ENCODE peak calls at places on chromosomes 1 and 21, in seven cellular contexts. One of them, this sample, is unnamed.

GRCh38 chr1:177891809-177892208 is 78.0 kb downstream of the SEC16B start:
- DNase-seq in T47D: no peak
- DNase-seq in fibroblast of pulmonary artery: no peak
- DNase-seq in omental fat pad: no peak
- DNase-seq in heart left ventricle: no peak
- DNase-seq in CD4-positive, alpha-beta memory T cell: no peak
- DNase-seq in left ventricle myocardium inferior: no peak
- DNase-seq in this sample: no peak

GRCh38 chr1:54499097-54500029 is 48.7 kb upstream of the ACOT11 start:
- DNase-seq in heart left ventricle: no peak
- DNase-seq in fibroblast of pulmonary artery: peak
- DNase-seq in omental fat pad: no peak
- DNase-seq in left ventricle myocardium inferior: no peak
- DNase-seq in CD4-positive, alpha-beta memory T cell: peak
- DNase-seq in T47D: peak
- DNase-seq in this sample: peak

GRCh38 chr1:235011064-235011598 is 117.5 kb downstream of the TOMM20 start:
- DNase-seq in left ventricle myocardium inferior: no peak
- DNase-seq in fibroblast of pulmonary artery: no peak
- DNase-seq in heart left ventricle: no peak
- DNase-seq in T47D: no peak
- DNase-seq in CD4-positive, alpha-beta memory T cell: peak
- DNase-seq in omental fat pad: no peak
- DNase-seq in this sample: no peak

GRCh38 chr1:65049941-65050713 is 83.8 kb upstream of the JAK1 start:
- DNase-seq in left ventricle myocardium inferior: no peak
- DNase-seq in CD4-positive, alpha-beta memory T cell: peak
- DNase-seq in fibroblast of pulmonary artery: no peak
- DNase-seq in heart left ventricle: no peak
- DNase-seq in T47D: no peak
- DNase-seq in omental fat pad: no peak
- DNase-seq in this sample: no peak

GRCh38 chr1:228804640-228805413 is 69.5 kb downstream of the RHOU start:
- DNase-seq in heart left ventricle: no peak
- DNase-seq in left ventricle myocardium inferior: no peak
- DNase-seq in CD4-positive, alpha-beta memory T cell: peak
- DNase-seq in fibroblast of pulmonary artery: peak
- DNase-seq in T47D: no peak
- DNase-seq in omental fat pad: no peak
- DNase-seq in this sample: no peak

GRCh38 chr1:110875216-110875731 is 2.3 kb downstream of the CD53 start:
- DNase-seq in CD4-positive, alpha-beta memory T cell: peak
- DNase-seq in T47D: no peak
- DNase-seq in fibroblast of pulmonary artery: no peak
- DNase-seq in heart left ventricle: no peak
- DNase-seq in omental fat pad: no peak
- DNase-seq in left ventricle myocardium inferior: no peak
- DNase-seq in this sample: no peak

GRCh38 chr21:44087426-44088400 is 19.5 kb upstream of the PWP2 start:
- DNase-seq in omental fat pad: no peak
- DNase-seq in heart left ventricle: no peak
- DNase-seq in CD4-positive, alpha-beta memory T cell: no peak
- DNase-seq in left ventricle myocardium inferior: no peak
- DNase-seq in fibroblast of pulmonary artery: no peak
- DNase-seq in T47D: no peak
- DNase-seq in this sample: no peak

GRCh38 chr1:6448749-6449631 is 17.0 kb downstream of the TNFRSF25 start:
- DNase-seq in left ventricle myocardium inferior: no peak
- DNase-seq in T47D: no peak
- DNase-seq in heart left ventricle: no peak
- DNase-seq in CD4-positive, alpha-beta memory T cell: no peak
- DNase-seq in omental fat pad: no peak
- DNase-seq in fibroblast of pulmonary artery: no peak
- DNase-seq in this sample: no peak

GRCh38 chr1:118926261-118926660 is 61.9 kb downstream of the TBX15 start:
- DNase-seq in fibroblast of pulmonary artery: no peak
- DNase-seq in heart left ventricle: no peak
- DNase-seq in T47D: no peak
- DNase-seq in CD4-positive, alpha-beta memory T cell: no peak
- DNase-seq in omental fat pad: no peak
- DNase-seq in left ventricle myocardium inferior: no peak
- DNase-seq in this sample: no peak

GRCh38 chr1:21562896-21563295 is 53.7 kb downstream of the ALPL start:
- DNase-seq in left ventricle myocardium inferior: no peak
- DNase-seq in T47D: no peak
- DNase-seq in fibroblast of pulmonary artery: no peak
- DNase-seq in heart left ventricle: peak
- DNase-seq in CD4-positive, alpha-beta memory T cell: no peak
- DNase-seq in omental fat pad: no peak
- DNase-seq in this sample: no peak

GRCh38 chr1:227891955-227892871 is 55.5 kb downstream of the WNT9A start:
- DNase-seq in omental fat pad: peak
- DNase-seq in T47D: no peak
- DNase-seq in left ventricle myocardium inferior: no peak
- DNase-seq in fibroblast of pulmonary artery: peak
- DNase-seq in heart left ventricle: peak
- DNase-seq in CD4-positive, alpha-beta memory T cell: no peak
- DNase-seq in this sample: no peak

GRCh38 chr1:36467027-36467410 is 2.8 kb upstream of the MRPS15 start:
- DNase-seq in omental fat pad: no peak
- DNase-seq in fibroblast of pulmonary artery: no peak
- DNase-seq in heart left ventricle: no peak
- DNase-seq in CD4-positive, alpha-beta memory T cell: no peak
- DNase-seq in T47D: no peak
- DNase-seq in left ventricle myocardium inferior: no peak
- DNase-seq in this sample: no peak

GRCh38 chr1:151939789-151940188 is 30.5 kb upstream of the THEM4 start:
- DNase-seq in T47D: no peak
- DNase-seq in fibroblast of pulmonary artery: no peak
- DNase-seq in omental fat pad: no peak
- DNase-seq in CD4-positive, alpha-beta memory T cell: no peak
- DNase-seq in left ventricle myocardium inferior: no peak
- DNase-seq in heart left ventricle: no peak
- DNase-seq in this sample: no peak

GRCh38 chr1:99049745-99050144 is 45.1 kb upstream of the PLPPR5 start:
- DNase-seq in fibroblast of pulmonary artery: no peak
- DNase-seq in left ventricle myocardium inferior: no peak
- DNase-seq in omental fat pad: no peak
- DNase-seq in CD4-positive, alpha-beta memory T cell: no peak
- DNase-seq in T47D: no peak
- DNase-seq in heart left ventricle: no peak
- DNase-seq in this sample: no peak

GRCh38 chr1:197958438-197958837 is 41.3 kb downstream of the LHX9 start:
- DNase-seq in omental fat pad: no peak
- DNase-seq in fibroblast of pulmonary artery: no peak
- DNase-seq in T47D: no peak
- DNase-seq in left ventricle myocardium inferior: no peak
- DNase-seq in heart left ventricle: no peak
- DNase-seq in CD4-positive, alpha-beta memory T cell: no peak
- DNase-seq in this sample: no peak

GRCh38 chr1:167713330-167714081 is 8.3 kb upstream of the MPZL1 start:
- DNase-seq in omental fat pad: no peak
- DNase-seq in CD4-positive, alpha-beta memory T cell: no peak
- DNase-seq in left ventricle myocardium inferior: no peak
- DNase-seq in fibroblast of pulmonary artery: peak
- DNase-seq in T47D: no peak
- DNase-seq in heart left ventricle: peak
- DNase-seq in this sample: peak

GRCh38 chr1:57927003-57927402 is 503.1 kb upstream of the DAB1 start:
- DNase-seq in T47D: no peak
- DNase-seq in CD4-positive, alpha-beta memory T cell: no peak
- DNase-seq in heart left ventricle: no peak
- DNase-seq in left ventricle myocardium inferior: no peak
- DNase-seq in omental fat pad: no peak
- DNase-seq in fibroblast of pulmonary artery: no peak
- DNase-seq in this sample: no peak

GRCh38 chr1:6445062-6445763 is 20.6 kb downstream of the ESPN start:
- DNase-seq in heart left ventricle: no peak
- DNase-seq in fibroblast of pulmonary artery: peak
- DNase-seq in CD4-positive, alpha-beta memory T cell: no peak
- DNase-seq in left ventricle myocardium inferior: no peak
- DNase-seq in omental fat pad: no peak
- DNase-seq in T47D: no peak
- DNase-seq in this sample: peak

GRCh38 chr21:33406493-33406892 is 3.3 kb downstream of the IFNGR2 start:
- DNase-seq in heart left ventricle: no peak
- DNase-seq in CD4-positive, alpha-beta memory T cell: no peak
- DNase-seq in fibroblast of pulmonary artery: no peak
- DNase-seq in omental fat pad: no peak
- DNase-seq in left ventricle myocardium inferior: no peak
- DNase-seq in T47D: no peak
- DNase-seq in this sample: no peak

GRCh38 chr1:33074193-33074945 is 6.6 kb upstream of the AZIN2 start:
- DNase-seq in fibroblast of pulmonary artery: no peak
- DNase-seq in omental fat pad: no peak
- DNase-seq in CD4-positive, alpha-beta memory T cell: no peak
- DNase-seq in heart left ventricle: no peak
- DNase-seq in left ventricle myocardium inferior: no peak
- DNase-seq in T47D: no peak
- DNase-seq in this sample: no peak